ENCODE peak calls at places on chromosomes 4 and X, in five cellular contexts. W is fibroblast of mammary gland, D is B cell, Y is GM20000, S is fibroblast of lung. X is an unnamed sample.

GRCh38 chr4:168409089-168409801 is 71.0 kb downstream of the DDX60L start:
- DNase-seq in Y (no peak), S (peak), D (no peak), W (peak), X (peak)

GRCh38 chr4:114563536-114564315 is 34.9 kb upstream of the UGT8 start:
- DNase-seq in Y (no peak), S (no peak), D (no peak), W (no peak), X (peak)

GRCh38 chrX:27380163-27380845 is 82.8 kb downstream of the PPP4R3C start:
- DNase-seq in D (no peak), S (no peak), W (no peak), Y (no peak), X (peak)

GRCh38 chr4:69322055-69322454 is 41.8 kb downstream of the UGT2B28 start:
- DNase-seq in D (no peak), Y (no peak), S (peak), W (peak), X (peak)

GRCh38 chr4:77538574-77539157 is 67.0 kb upstream of the CXCL13 start:
- DNase-seq in S (peak), D (no peak), W (peak), Y (no peak), X (peak)

GRCh38 chr4:31022702-31023101 is 302.5 kb downstream of the PCDH7 start:
- DNase-seq in D (no peak), S (no peak), W (no peak), Y (no peak), X (no peak)

GRCh38 chr4:714087-714486 is 8.5 kb downstream of the PCGF3 start:
- DNase-seq in S (no peak), W (no peak), D (no peak), Y (no peak), X (no peak)

GRCh38 chrX:100829730-100830129 is 9.5 kb downstream of the CSTF2 start:
- DNase-seq in S (peak), D (no peak), W (peak), Y (peak), X (peak)

GRCh38 chrX:139929876-139930275 is 3.0 kb downstream of the ATP11C start:
- DNase-seq in S (no peak), W (no peak), D (no peak), Y (no peak), X (no peak)

GRCh38 chr4:7223566-7223965 is 31.2 kb downstream of the SORCS2 start:
- DNase-seq in Y (no peak), W (no peak), S (no peak), D (no peak), X (no peak)

GRCh38 chrX:115494133-115494532 is 66.8 kb upstream of the PLS3 start:
- DNase-seq in S (no peak), D (no peak), Y (no peak), W (no peak), X (peak)

GRCh38 chr4:182752158-182752910 is 164.9 kb downstream of the DCTD start:
- DNase-seq in S (no peak), D (no peak), W (peak), Y (no peak), X (peak)

GRCh38 chr4:150006197-150006596 is 72.0 kb upstream of the DCLK2 start:
- DNase-seq in S (no peak), Y (no peak), D (no peak), W (peak), X (no peak)

GRCh38 chrX:17459596-17459995 is 84.6 kb downstream of the NHS start:
- DNase-seq in W (peak), D (no peak), S (peak), Y (no peak), X (no peak)

GRCh38 chrX:11423949-11424348 is 130.7 kb downstream of the AMELX start:
- DNase-seq in W (no peak), D (no peak), Y (no peak), S (no peak), X (no peak)

GRCh38 chr4:8727546-8728510 is 135.3 kb downstream of the CPZ start:
- DNase-seq in S (no peak), D (no peak), Y (no peak), W (no peak), X (no peak)

GRCh38 chrX:21529771-21530170 is 128.4 kb downstream of the KLHL34 start:
- DNase-seq in Y (no peak), D (no peak), W (peak), S (peak), X (peak)

GRCh38 chrX:40012039-40012799 is 85.5 kb downstream of the BCOR start:
- DNase-seq in W (peak), D (peak), S (peak), Y (peak), X (peak)

GRCh38 chrX:117713411-117713810 is 403.2 kb downstream of the KLHL13 start:
- DNase-seq in Y (no peak), W (no peak), S (no peak), D (no peak), X (no peak)

DNA sequence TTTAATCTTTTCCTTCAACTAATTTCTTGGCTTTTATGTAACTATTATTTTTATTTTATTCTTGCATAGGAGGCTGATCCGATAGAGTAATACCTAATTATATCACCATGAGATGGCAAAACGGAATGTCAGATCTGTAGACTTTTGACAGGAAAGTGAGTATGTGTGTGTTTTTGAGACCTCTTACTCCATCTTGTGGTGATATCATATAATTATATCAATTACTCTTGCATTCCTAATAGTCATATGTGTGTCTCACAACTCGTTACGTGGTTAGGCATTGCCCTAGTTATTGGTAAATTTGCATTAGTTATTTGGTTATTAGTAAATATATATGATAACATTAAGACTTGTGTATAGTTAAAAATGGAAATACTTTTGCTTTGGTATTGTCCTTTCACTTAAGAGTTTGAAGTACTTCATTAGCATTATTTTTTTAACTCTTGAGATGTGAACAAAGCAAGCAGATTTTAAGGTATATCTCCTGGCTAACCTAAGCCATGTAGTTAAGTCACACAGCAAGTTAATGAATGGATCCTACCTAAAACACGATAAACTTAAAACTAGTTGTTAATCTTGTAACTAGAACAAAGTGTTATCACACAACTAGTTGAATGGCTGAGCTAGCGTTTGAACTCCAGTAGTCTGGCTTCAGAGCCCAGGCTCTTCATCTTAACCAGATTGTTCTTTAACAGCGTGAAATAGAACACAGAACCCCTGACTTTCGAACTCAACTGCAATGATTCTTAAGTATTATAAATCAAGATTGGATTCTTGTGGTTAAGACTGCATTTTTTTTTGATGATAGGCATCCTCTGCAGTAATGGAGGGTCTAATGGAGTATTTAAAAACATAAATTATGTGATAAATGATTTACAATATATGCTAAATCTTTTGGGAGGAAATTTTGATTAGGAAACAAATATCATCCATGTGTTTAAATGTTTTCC is 67.1 kb downstream of the PGRMC2 start:
- DNase-seq in D (no peak), S (peak), Y (peak), W (peak), X (peak)
- TF ChIP-seq CTCF in D (no peak), S (no peak), Y (no peak), W (peak), X (peak)

GRCh38 chrX:13747836-13748235 is 13.3 kb downstream of the OFD1 start:
- DNase-seq in D (no peak), Y (no peak), S (peak), W (peak), X (peak)
- TF ChIP-seq CTCF in D (peak), Y (peak), S (peak), W (peak), X (peak)

GRCh38 chr4:61505773-61506640 is 305.9 kb downstream of the ADGRL3 start:
- DNase-seq in Y (no peak), D (no peak), S (no peak), W (no peak), X (no peak)

GRCh38 chr4:61501812-61502211 is 301.7 kb downstream of the ADGRL3 start:
- DNase-seq in D (no peak), Y (no peak), S (no peak), W (no peak), X (no peak)

GRCh38 chr4:61500883-61501282 is 300.8 kb downstream of the ADGRL3 start:
- DNase-seq in W (peak), D (no peak), Y (no peak), S (peak), X (peak)
- TF ChIP-seq CTCF in W (peak), D (no peak), Y (no peak), S (no peak), X (peak)

DNA sequence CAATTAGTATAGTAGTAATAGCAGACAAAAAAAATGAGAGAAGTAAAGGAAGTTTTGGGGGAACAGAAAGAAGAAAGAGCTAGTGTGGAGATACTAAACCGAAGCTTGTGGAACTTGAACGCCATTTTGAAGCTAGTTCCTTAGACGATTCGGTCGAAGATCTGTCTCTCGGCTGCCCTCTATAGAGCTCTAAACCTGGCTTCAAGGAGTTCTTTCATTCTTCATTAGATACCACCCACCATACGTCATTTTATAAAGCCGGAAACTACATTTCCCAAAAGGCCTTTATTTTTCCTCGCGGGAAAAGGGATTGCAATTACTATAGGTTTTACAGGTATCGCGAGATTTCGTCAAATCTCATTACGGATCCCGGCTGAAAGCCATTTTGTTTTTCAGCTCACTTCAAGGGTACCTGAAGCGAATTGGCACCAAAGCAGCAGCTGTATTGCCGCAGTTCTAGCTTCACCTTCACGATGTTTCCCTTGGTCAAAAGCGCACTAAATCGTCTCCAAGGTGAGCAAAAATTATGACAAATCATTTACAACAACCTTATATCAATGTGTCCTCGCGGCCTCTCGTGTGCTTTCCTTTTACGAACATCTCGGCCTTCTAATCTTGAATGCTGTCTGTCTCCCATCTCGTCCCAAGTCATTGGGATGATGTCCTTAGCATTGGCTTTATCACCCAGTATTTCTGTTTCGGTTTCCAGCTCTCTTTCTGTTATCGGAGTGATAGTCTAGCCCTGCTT is at the start of gene COX7B:
- DNase-seq in D (peak), Y (peak), W (peak), S (peak), X (peak)
- TF ChIP-seq CTCF in D (peak), Y (peak), W (peak), S (peak), X (peak)

DNA sequence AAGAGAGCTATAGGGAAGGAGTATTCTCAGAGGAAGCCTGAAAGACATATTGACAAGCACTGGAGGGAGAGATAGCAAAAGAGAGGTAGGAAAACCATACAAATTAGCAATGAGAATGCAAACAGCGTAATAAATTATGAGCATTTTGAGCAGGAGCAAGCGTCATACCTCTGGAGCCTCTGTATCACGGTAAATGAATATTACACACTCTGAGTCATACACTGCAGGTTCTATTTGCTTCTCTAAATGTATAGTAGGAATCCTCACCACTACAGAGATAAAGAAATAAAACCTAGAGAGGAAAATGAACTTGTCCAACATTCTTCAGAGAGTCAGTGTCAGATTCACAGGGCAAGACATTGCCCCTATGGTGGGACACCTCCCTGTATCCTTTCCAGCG is 46.4 kb upstream of the GABRE start:
- DNase-seq in D (no peak), W (no peak), S (no peak), Y (no peak), X (no peak)
- TF ChIP-seq CTCF in D (no peak), W (no peak), S (no peak), Y (no peak), X (no peak)

DNA sequence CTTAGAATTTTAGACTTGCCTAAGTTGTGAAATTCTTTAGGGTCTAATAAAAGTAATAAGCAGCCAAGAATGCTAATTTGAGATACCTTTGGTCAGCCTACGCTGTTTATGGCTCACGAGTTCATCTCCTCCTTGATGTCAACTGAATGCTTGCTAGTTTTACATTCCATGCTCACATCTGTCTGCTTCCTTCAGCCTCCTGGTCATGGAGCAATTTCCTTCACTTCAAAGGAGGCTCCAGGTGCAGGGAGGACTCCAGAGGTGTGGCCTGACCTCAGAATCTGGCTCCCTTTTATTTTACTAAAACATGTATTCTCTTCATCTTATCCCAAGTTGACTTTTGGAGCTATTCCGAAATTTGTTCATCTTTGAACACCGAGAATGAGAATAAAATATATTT is 23.3 kb upstream of the LNX1 start:
- DNase-seq in S (no peak), W (no peak), D (no peak), Y (no peak), X (peak)
- TF ChIP-seq CTCF in S (no peak), W (peak), D (no peak), Y (no peak), X (peak)

GRCh38 chrX:14050704-14051103 is 21.0 kb upstream of the GEMIN8 start:
- DNase-seq in S (no peak), W (peak), D (no peak), Y (no peak), X (no peak)

GRCh38 chrX:14056201-14056600 is 26.5 kb upstream of the GEMIN8 start:
- DNase-seq in Y (no peak), D (no peak), W (no peak), S (no peak), X (no peak)

GRCh38 chrX:14051416-14051815 is 21.7 kb upstream of the GEMIN8 start:
- DNase-seq in D (no peak), Y (no peak), S (no peak), W (peak), X (peak)
- TF ChIP-seq CTCF in D (no peak), Y (no peak), S (no peak), W (no peak), X (peak)

DNA sequence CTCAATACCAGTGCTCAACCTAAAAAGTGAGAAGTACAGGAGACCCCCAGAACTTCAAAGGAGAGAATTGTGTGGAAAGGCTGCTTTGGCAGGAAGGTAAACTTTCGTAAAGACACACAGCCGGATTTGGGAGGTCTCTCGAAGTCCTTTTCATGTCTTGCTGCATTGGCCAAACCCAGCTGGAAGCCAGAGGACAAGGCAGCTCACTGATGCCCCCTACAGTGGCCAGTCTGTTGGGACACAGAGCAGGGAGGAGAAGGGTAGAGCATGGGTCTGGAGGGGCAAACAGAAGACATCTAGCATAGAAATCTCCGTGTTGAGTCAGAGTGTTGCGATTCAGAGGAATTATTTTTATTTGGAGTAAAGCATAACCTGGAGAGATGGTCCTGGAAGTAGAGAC is 198.9 kb downstream of the ANK2 start:
- DNase-seq in W (no peak), S (no peak), Y (no peak), D (no peak), X (no peak)
- TF ChIP-seq CTCF in W (peak), S (no peak), Y (no peak), D (no peak), X (no peak)

DNA sequence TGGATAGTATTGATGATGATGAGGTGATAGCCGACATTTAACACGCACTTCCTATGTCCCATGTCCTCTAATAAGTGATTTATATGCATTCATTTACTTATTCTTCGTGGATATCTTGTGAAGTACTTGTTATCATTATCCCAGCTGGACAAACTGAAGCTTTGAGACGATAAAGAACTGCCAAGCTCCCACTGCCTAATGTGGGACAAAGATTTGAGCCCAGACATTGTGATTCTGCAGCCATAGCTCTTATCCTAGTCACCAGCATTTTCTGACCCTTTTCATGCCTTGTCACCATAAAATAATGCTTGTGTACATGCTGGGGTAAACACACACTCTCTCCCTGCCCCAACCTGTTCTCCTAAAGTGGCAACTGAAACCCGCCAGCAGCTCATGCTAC is 92.5 kb downstream of the RAPGEF2 start:
- DNase-seq in S (no peak), Y (no peak), W (no peak), D (no peak), X (no peak)
- TF ChIP-seq CTCF in S (no peak), Y (no peak), W (no peak), D (no peak), X (no peak)